ENCODE peak calls at places on chromosomes 11 and 22, in seven cellular contexts. W, U, R, D, L, K and Q are unnamed samples.
A peak's percentile ranks its signal among the peaks of the same experiment; 100 is the strongest.

GRCh38 chr11:113018913-113019312 is 57.7 kb downstream of the NCAM1 start:
- DNase-seq in U (no peak), W (no peak), R (no peak), K (no peak), D (no peak), L (no peak), Q (no peak)

GRCh38 chr11:36605221-36606216 is 7.5 kb upstream of the RAG2 start:
- DNase-seq in D (no peak), K (no peak), R (no peak), W (no peak), U (no peak), L (no peak), Q (no peak)

GRCh38 chr11:100847696-100848216 is 160.7 kb downstream of the ARHGAP42 start:
- DNase-seq in K (no peak), D (no peak), U (no peak), W (no peak), L (no peak), R (no peak), Q (no peak)

GRCh38 chr11:35321111-35321510 is 98.2 kb downstream of the SLC1A2 start:
- DNase-seq in U (no peak), D (no peak), K (no peak), L (no peak), R (no peak), W (no peak), Q (no peak)

GRCh38 chr11:76910620-76911414 is 50.1 kb downstream of the ACER3 start:
- DNase-seq in R (peak; percentile 81), K (no peak), U (no peak), L (no peak), W (no peak), D (peak; percentile 37), Q (no peak)

GRCh38 chr11:124657922-124658321 is 15.6 kb downstream of the SIAE start:
- DNase-seq in L (peak; percentile 42), R (no peak), D (peak; percentile 33), K (no peak), U (no peak), W (no peak), Q (no peak)

GRCh38 chr11:67433536-67434394 is 3.7 kb downstream of the PTPRCAP start:
- DNase-seq in U (no peak), D (no peak), L (no peak), W (no peak), K (no peak), R (no peak), Q (peak; percentile 57)

GRCh38 chr11:705646-706438 is at the start of gene EPS8L2:
- DNase-seq in W (no peak), L (no peak), R (no peak), U (no peak), D (no peak), K (no peak), Q (peak; percentile 20)

GRCh38 chr11:95230054-95231034 is 658 bp downstream of the SESN3 start:
- DNase-seq in L (peak; percentile 52), D (peak; percentile 20), R (no peak), K (peak; percentile 41), U (peak; percentile 76), W (peak; percentile 14), Q (peak; percentile 38)

GRCh38 chr11:1220941-1221721 is 1.7 kb upstream of the MUC5B start:
- DNase-seq in D (no peak), L (peak; percentile 3), K (no peak), R (no peak), U (no peak), W (no peak), Q (no peak)

GRCh38 chr11:93959663-93960062 is 61.5 kb upstream of the HEPHL1 start:
- DNase-seq in L (no peak), U (no peak), W (no peak), K (no peak), R (no peak), D (no peak), Q (no peak)

GRCh38 chr11:3121931-3122774 is 43.0 kb downstream of the OSBPL5 start:
- DNase-seq in W (no peak), L (no peak), D (no peak), K (no peak), U (peak; percentile 53), R (no peak), Q (no peak)

GRCh38 chr11:87425391-87425790 is 387.7 kb downstream of the TMEM135 start:
- DNase-seq in D (peak; percentile 11), L (no peak), W (no peak), R (no peak), U (no peak), K (no peak), Q (no peak)

GRCh38 chr11:27227744-27228143 is 135.3 kb downstream of the CCDC34 start:
- DNase-seq in W (no peak), K (no peak), U (no peak), R (no peak), D (no peak), L (peak; percentile 80), Q (no peak)

GRCh38 chr11:120709808-120710207 is 198.3 kb downstream of the GRIK4 start:
- DNase-seq in R (no peak), D (no peak), U (no peak), W (no peak), L (no peak), K (no peak), Q (no peak)

GRCh38 chr22:17772963-17773605 is 1.2 kb downstream of the BID start:
- DNase-seq in L (no peak), W (no peak), D (peak; percentile 80), K (no peak), U (no peak), R (no peak), Q (no peak)

GRCh38 chr11:44718057-44718456 is 8.7 kb upstream of the TSPAN18 start:
- DNase-seq in D (no peak), K (no peak), R (no peak), W (no peak), U (no peak), L (no peak), Q (no peak)

GRCh38 chr11:87173185-87174039 is 135.7 kb downstream of the TMEM135 start:
- DNase-seq in D (peak; percentile 89), W (no peak), R (no peak), K (no peak), L (peak; percentile 58), U (no peak), Q (no peak)

GRCh38 chr11:120172054-120172881 is 34.4 kb upstream of the TRIM29 start:
- DNase-seq in D (peak; percentile 49), U (peak; percentile 72), L (peak; percentile 47), W (peak; percentile 59), R (peak; percentile 66), K (peak; percentile 69), Q (peak; percentile 66)

GRCh38 chr11:113168804-113169342 is 145.5 kb upstream of the TTC12 start:
- DNase-seq in L (peak; percentile 62), R (no peak), W (no peak), K (no peak), D (no peak), U (no peak), Q (no peak)

GRCh38 chr22:24541681-24542515 is 13.0 kb downstream of the GUCD1 start:
- DNase-seq in D (no peak), R (no peak), K (no peak), U (no peak), W (no peak), L (no peak), Q (no peak)

GRCh38 chr11:126348806-126349582 is 6.5 kb upstream of the ST3GAL4 start:
- DNase-seq in R (no peak), K (no peak), W (no peak), U (no peak), L (no peak), D (peak; percentile 62), Q (no peak)

GRCh38 chr11:127843483-127844396 is 743.6 kb downstream of the ETS1 start:
- DNase-seq in D (peak; percentile 56), R (peak; percentile 60), K (peak; percentile 86), L (peak; percentile 76), U (peak; percentile 85), W (peak; percentile 74), Q (peak; percentile 85)

GRCh38 chr11:2693271-2693833 is 6.4 kb downstream of the KCNQ1OT1 start:
- DNase-seq in K (no peak), L (no peak), W (no peak), D (no peak), U (peak; percentile 55), R (no peak), Q (no peak)

GRCh38 chr11:131486100-131486499 is 115.7 kb downstream of the NTM start:
- DNase-seq in D (peak; percentile 28), R (no peak), L (no peak), W (no peak), K (no peak), U (no peak), Q (no peak)

GRCh38 chr22:28283025-28283654 is 364.1 kb upstream of the PITPNB start:
- DNase-seq in K (no peak), L (no peak), W (no peak), R (peak; percentile 53), U (no peak), D (peak; percentile 40), Q (no peak)

GRCh38 chr22:28002181-28002700 is 83.2 kb upstream of the PITPNB start:
- DNase-seq in R (no peak), K (no peak), L (no peak), U (no peak), W (no peak), D (peak; percentile 11), Q (no peak)